ENCODE peak calls at places on chromosomes 3 and 15, in nine cellular contexts. H is cardiac muscle cell; D is GM23338; G is NCI-H1436; W is hypothalamus; M is HTR-8/SVneo; I is stimulated activated CD8-positive, alpha-beta memory T cell treated with anti-CD3 and anti-CD28 coated beads, Interleukin-15, amount 100 ng/mL, for 24 hours; E is GM19239; R is left cardiac atrium. N is an unnamed sample.

GRCh38 chr3:192879346-192880031 is 38.2 kb downstream of the MB21D2 start:
- DNase-seq in M (peak; percentile 89), D (peak; percentile 95), R (no peak), I (no peak), E (no peak), H (peak; percentile 94), G (no peak), W (no peak), N (no peak)

GRCh38 chr3:96361241-96361640 is 453.2 kb upstream of the EPHA6 start:
- DNase-seq in D (no peak), W (no peak), I (no peak), H (no peak), R (no peak), G (no peak), E (no peak), M (no peak), N (no peak)

GRCh38 chr3:126954141-126954845 is 28.6 kb upstream of the PLXNA1 start:
- DNase-seq in I (no peak), G (no peak), M (no peak), H (no peak), D (no peak), W (no peak), R (no peak), E (no peak), N (no peak)

GRCh38 chr15:80228959-80229610 is 22.9 kb downstream of the CTXND1 start:
- DNase-seq in I (no peak), H (peak; percentile 56), W (no peak), G (no peak), E (no peak), M (no peak), D (no peak), R (no peak), N (no peak)

GRCh38 chr3:67515778-67516177 is 138.6 kb downstream of the SUCLG2 start:
- DNase-seq in G (no peak), M (no peak), D (peak; percentile 73), R (no peak), W (no peak), E (no peak), H (peak; percentile 35), I (no peak), N (no peak)

GRCh38 chr3:140031170-140031569 is 96.2 kb downstream of the CLSTN2 start:
- DNase-seq in E (no peak), R (no peak), D (no peak), I (no peak), M (no peak), G (no peak), W (no peak), H (no peak), N (no peak)

GRCh38 chr3:63467392-63467791 is 185.1 kb upstream of the SNTN start:
- DNase-seq in H (no peak), I (no peak), M (no peak), R (no peak), D (no peak), G (peak; percentile 11), W (no peak), E (no peak), N (no peak)

GRCh38 chr3:63976862-63977180 is 46.5 kb downstream of the PSMD6 start:
- DNase-seq in I (no peak), D (no peak), W (no peak), R (no peak), M (no peak), E (no peak), G (no peak), H (no peak), N (no peak)

GRCh38 chr3:135929670-135930069 is 35.9 kb upstream of the PPP2R3A start:
- DNase-seq in D (no peak), I (no peak), R (peak; percentile 21), W (no peak), H (peak; percentile 48), E (no peak), G (no peak), M (no peak), N (no peak)

GRCh38 chr15:64090527-64090926 is 3.1 kb downstream of the CIAO2A start:
- DNase-seq in D (no peak), R (no peak), W (no peak), G (no peak), M (no peak), E (no peak), I (no peak), H (no peak), N (no peak)

GRCh38 chr15:70147178-70147760 is 49.6 kb upstream of the TLE3 start:
- DNase-seq in E (no peak), W (no peak), M (no peak), I (no peak), R (no peak), G (no peak), D (no peak), H (no peak), N (no peak)

GRCh38 chr3:139378587-139378986 is 10.9 kb downstream of the COPB2 start:
- DNase-seq in I (no peak), M (no peak), R (no peak), G (peak; percentile 90), E (no peak), W (no peak), D (no peak), H (no peak), N (no peak)

GRCh38 chr3:14832975-14833722 is 14.4 kb downstream of the FGD5 start:
- DNase-seq in E (no peak), H (no peak), I (no peak), W (no peak), G (no peak), M (no peak), D (no peak), R (no peak), N (no peak)

GRCh38 chr3:37625690-37626089 is 236.0 kb upstream of the CTDSPL start:
- DNase-seq in M (no peak), I (no peak), D (no peak), E (no peak), G (no peak), W (no peak), H (peak; percentile 34), R (no peak), N (no peak)

GRCh38 chr3:86418861-86419260 is 572.1 kb downstream of the VGLL3 start:
- DNase-seq in I (no peak), H (no peak), D (no peak), M (no peak), R (no peak), W (no peak), G (no peak), E (no peak), N (no peak)